ENCODE peak calls at places on chromosomes 7 and 10, in five cellular contexts. One of them, this sample, is unnamed.

GRCh38 chr7:96837583-96837982 is 127.9 kb upstream of the SEM1 start:
- DNase-seq in fibroblast of pulmonary artery: no peak
- DNase-seq in NB4: peak; percentile 81
- DNase-seq in fibroblast of villous mesenchyme: no peak
- DNase-seq in left ventricle myocardium inferior: no peak
- DNase-seq in this sample: no peak

GRCh38 chr10:110615057-110615630 is 29.0 kb upstream of the RBM20 start:
- DNase-seq in left ventricle myocardium inferior: no peak
- DNase-seq in NB4: no peak
- DNase-seq in fibroblast of pulmonary artery: no peak
- DNase-seq in fibroblast of villous mesenchyme: no peak
- DNase-seq in this sample: no peak

GRCh38 chr7:80018941-80019808 is 115.5 kb upstream of the GNAI1 start:
- DNase-seq in NB4: peak; percentile 70
- DNase-seq in fibroblast of pulmonary artery: peak; percentile 70
- DNase-seq in fibroblast of villous mesenchyme: peak; percentile 70
- DNase-seq in left ventricle myocardium inferior: no peak
- DNase-seq in this sample: no peak

GRCh38 chr7:45161138-45161537 is 3.5 kb downstream of the RAMP3 start:
- DNase-seq in NB4: no peak
- DNase-seq in left ventricle myocardium inferior: no peak
- DNase-seq in fibroblast of villous mesenchyme: no peak
- DNase-seq in fibroblast of pulmonary artery: no peak
- DNase-seq in this sample: no peak

GRCh38 chr10:112424658-112425057 is 22.1 kb downstream of the ZDHHC6 start:
- DNase-seq in fibroblast of villous mesenchyme: no peak
- DNase-seq in left ventricle myocardium inferior: no peak
- DNase-seq in fibroblast of pulmonary artery: no peak
- DNase-seq in NB4: no peak
- DNase-seq in this sample: no peak

GRCh38 chr7:128121731-128122576 is 90.7 kb upstream of the LRRC4 start:
- DNase-seq in fibroblast of villous mesenchyme: no peak
- DNase-seq in fibroblast of pulmonary artery: peak; percentile 43
- DNase-seq in left ventricle myocardium inferior: peak; percentile 37
- DNase-seq in NB4: peak; percentile 99
- DNase-seq in this sample: peak; percentile 55

GRCh38 chr10:77409697-77410471 is 227.7 kb downstream of the KCNMA1 start:
- DNase-seq in NB4: no peak
- DNase-seq in fibroblast of villous mesenchyme: no peak
- DNase-seq in left ventricle myocardium inferior: no peak
- DNase-seq in fibroblast of pulmonary artery: no peak
- DNase-seq in this sample: no peak

GRCh38 chr7:158077441-158077840 is 510.2 kb downstream of the PTPRN2 start:
- DNase-seq in fibroblast of villous mesenchyme: no peak
- DNase-seq in NB4: no peak
- DNase-seq in left ventricle myocardium inferior: no peak
- DNase-seq in fibroblast of pulmonary artery: no peak
- DNase-seq in this sample: no peak

GRCh38 chr7:25369794-25370193 is 141.5 kb upstream of the NPVF start:
- DNase-seq in fibroblast of pulmonary artery: no peak
- DNase-seq in fibroblast of villous mesenchyme: no peak
- DNase-seq in left ventricle myocardium inferior: peak; percentile 53
- DNase-seq in NB4: no peak
- DNase-seq in this sample: peak; percentile 59

GRCh38 chr7:76515999-76516443 is 5.7 kb downstream of the UPK3B start:
- DNase-seq in NB4: peak; percentile 65
- DNase-seq in fibroblast of pulmonary artery: peak; percentile 64
- DNase-seq in left ventricle myocardium inferior: peak; percentile 65
- DNase-seq in fibroblast of villous mesenchyme: no peak
- DNase-seq in this sample: peak; percentile 64
- TF ChIP-seq CTCF in NB4: peak; percentile 55
- TF ChIP-seq CTCF in fibroblast of pulmonary artery: peak; percentile 97
- TF ChIP-seq CTCF in left ventricle myocardium inferior: peak; percentile 92
- TF ChIP-seq CTCF in fibroblast of villous mesenchyme: peak; percentile 26
- TF ChIP-seq CTCF in this sample: no peak

GRCh38 chr7:23205861-23206510 is 24.1 kb downstream of the NUP42 start:
- DNase-seq in left ventricle myocardium inferior: no peak
- DNase-seq in fibroblast of pulmonary artery: peak; percentile 4
- DNase-seq in fibroblast of villous mesenchyme: no peak
- DNase-seq in NB4: no peak
- DNase-seq in this sample: no peak
- H3K4me3 ChIP-seq in left ventricle myocardium inferior: peak overlapping the region; percentile 54
- H3K4me3 ChIP-seq in fibroblast of pulmonary artery: no peak overlapping the region
- H3K4me3 ChIP-seq in fibroblast of villous mesenchyme: peak overlapping the region; percentile 25
- H3K4me3 ChIP-seq in NB4: no peak overlapping the region
- H3K4me3 ChIP-seq in this sample: peak overlapping the region; percentile 40

GRCh38 chr10:85915245-85915846 is 451.2 kb downstream of the GRID1 start:
- DNase-seq in NB4: no peak
- DNase-seq in fibroblast of villous mesenchyme: no peak
- DNase-seq in fibroblast of pulmonary artery: no peak
- DNase-seq in left ventricle myocardium inferior: no peak
- DNase-seq in this sample: no peak
- TF ChIP-seq CTCF in NB4: no peak
- TF ChIP-seq CTCF in fibroblast of villous mesenchyme: no peak
- TF ChIP-seq CTCF in fibroblast of pulmonary artery: no peak
- TF ChIP-seq CTCF in left ventricle myocardium inferior: no peak
- TF ChIP-seq CTCF in this sample: no peak

GRCh38 chr7:155257482-155258232 is 40.0 kb upstream of the INSIG1 start:
- DNase-seq in fibroblast of pulmonary artery: peak; percentile 43
- DNase-seq in fibroblast of villous mesenchyme: peak; percentile 83
- DNase-seq in left ventricle myocardium inferior: peak; percentile 66
- DNase-seq in NB4: no peak
- DNase-seq in this sample: peak; percentile 80
- H3K4me3 ChIP-seq in fibroblast of pulmonary artery: no peak overlapping the region
- H3K4me3 ChIP-seq in fibroblast of villous mesenchyme: no peak overlapping the region
- H3K4me3 ChIP-seq in left ventricle myocardium inferior: peak overlapping the region; percentile 47
- H3K4me3 ChIP-seq in NB4: no peak overlapping the region
- H3K4me3 ChIP-seq in this sample: no peak overlapping the region

This sample was measured in heart left ventricle.